ENCODE peak calls at places on chromosome 2, in four cellular contexts. B, Z, H and C are unnamed samples.

GRCh38 chr2:170892391-170892951 is 36.6 kb upstream of the GORASP2 start:
- DNase-seq in B (no peak), H (no peak), Z (no peak), C (no peak)

GRCh38 chr2:28904802-28905499 is 10.5 kb downstream of the WDR43 start:
- DNase-seq in Z (no peak), B (no peak), H (no peak), C (no peak)

GRCh38 chr2:159053186-159054031 is 85.0 kb downstream of the TANC1 start:
- DNase-seq in Z (peak; percentile 85), B (peak; percentile 99), H (no peak), C (no peak)

GRCh38 chr2:33704352-33704751 is 105.3 kb upstream of the FAM98A start:
- DNase-seq in Z (no peak), B (no peak), H (no peak), C (no peak)

GRCh38 chr2:241864168-241864896 is 5.2 kb upstream of the RTP5 start:
- DNase-seq in Z (no peak), H (no peak), B (no peak), C (no peak)

GRCh38 chr2:219595250-219595649 is 2.4 kb upstream of the STK11IP start:
- DNase-seq in Z (no peak), H (no peak), B (peak; percentile 27), C (no peak)

GRCh38 chr2:240913810-240914644 is 7.9 kb downstream of the CROCC2 start:
- DNase-seq in B (peak; percentile 55), Z (peak; percentile 78), H (peak; percentile 67), C (peak; percentile 46)

GRCh38 chr2:7012141-7012809 is 95.1 kb downstream of the RNF144A start:
- DNase-seq in H (no peak), Z (peak; percentile 71), B (no peak), C (no peak)

GRCh38 chr2:45014016-45014702 is 4.9 kb upstream of the SIX2 start:
- DNase-seq in Z (peak; percentile 36), H (no peak), B (no peak), C (no peak)

GRCh38 chr2:98507940-98508689 is 63.5 kb downstream of the INPP4A start:
- DNase-seq in Z (no peak), H (no peak), B (no peak), C (no peak)

GRCh38 chr2:20602803-20603202 is 48.1 kb downstream of the HS1BP3 start:
- DNase-seq in Z (no peak), H (no peak), B (no peak), C (no peak)

GRCh38 chr2:239548491-239548890 is 147.7 kb upstream of the HDAC4 start:
- DNase-seq in B (no peak), H (peak; percentile 47), Z (no peak), C (peak; percentile 77)

GRCh38 chr2:134372141-134372540 is 118.3 kb downstream of the MGAT5 start:
- DNase-seq in Z (peak; percentile 52), H (no peak), B (peak; percentile 73), C (no peak)

GRCh38 chr2:137262600-137262999 is 497.3 kb downstream of the THSD7B start:
- DNase-seq in Z (no peak), H (no peak), B (no peak), C (no peak)

GRCh38 chr2:42117923-42118758 is 51.0 kb upstream of the EML4 start:
- DNase-seq in B (peak; percentile 78), Z (peak; percentile 79), H (no peak), C (no peak)

GRCh38 chr2:118310016-118310877 is 222.0 kb downstream of the INSIG2 start:
- DNase-seq in H (peak; percentile 31), Z (peak; percentile 62), B (peak; percentile 8), C (peak; percentile 58)

GRCh38 chr2:226813148-226813701 is 13.6 kb upstream of the IRS1 start:
- DNase-seq in B (no peak), Z (peak; percentile 22), H (no peak), C (no peak)

GRCh38 chr2:125167152-125167551 is 1142.1 kb downstream of the CNTNAP5 start:
- DNase-seq in H (no peak), B (peak; percentile 5), Z (peak; percentile 26), C (no peak)

GRCh38 chr2:105607920-105608504 is 136.7 kb upstream of the NCK2 start:
- DNase-seq in B (no peak), H (no peak), Z (no peak), C (no peak)

GRCh38 chr2:85409719-85410583 is at the start of gene CAPG:
- DNase-seq in B (no peak), Z (no peak), H (peak; percentile 37), C (peak; percentile 27)

GRCh38 chr2:241844066-241844728 is 14.5 kb downstream of the PDCD1 start:
- DNase-seq in B (peak; percentile 22), H (peak; percentile 80), Z (peak; percentile 14), C (peak; percentile 85)

GRCh38 chr2:207930747-207931146 is 94.6 kb downstream of the PLEKHM3 start:
- DNase-seq in B (no peak), Z (no peak), H (no peak), C (no peak)

GRCh38 chr2:156338578-156338977 is 6.1 kb upstream of the NR4A2 start:
- DNase-seq in H (no peak), B (no peak), Z (no peak), C (no peak)

GRCh38 chr2:238133499-238134392 is 4.7 kb upstream of the KLHL30 start:
- DNase-seq in H (no peak), Z (no peak), B (no peak), C (no peak)

GRCh38 chr2:16386000-16386399 is 279.6 kb downstream of the CYRIA start:
- DNase-seq in Z (no peak), H (no peak), B (no peak), C (no peak)